ENCODE peak calls at places on chromosomes 5 and 9, in four cellular contexts. D, Y, C and F are unnamed samples. For H3K4me1, the result is how much of the 10 kb centered on the place peaks cover.

GRCh38 chr9:35035851-35036701 is 36.3 kb downstream of the VCP start:
- DNase-seq in D (peak), Y (no peak), C (peak), F (peak)

GRCh38 chr5:87074934-87075541 is 192.6 kb upstream of the RASA1 start:
- DNase-seq in D (no peak), Y (no peak), C (no peak), F (no peak)

GRCh38 chr9:124260769-124261603 is 3.2 kb downstream of the NEK6 start:
- DNase-seq in D (peak), Y (peak), C (peak), F (peak)

GRCh38 chr9:14380061-14380836 is 66.3 kb upstream of the NFIB start:
- DNase-seq in D (peak), Y (no peak), C (no peak), F (no peak)

GRCh38 chr5:97167435-97167834 is 15.6 kb downstream of the RIOK2 start:
- DNase-seq in D (no peak), Y (no peak), C (no peak), F (no peak)

GRCh38 chr5:129509363-129509762 is 49.3 kb downstream of the ADAMTS19 start:
- DNase-seq in D (no peak), Y (no peak), C (no peak), F (no peak)

GRCh38 chr9:81264516-81264915 is 424.8 kb downstream of the TLE1 start:
- DNase-seq in D (peak), Y (no peak), C (peak), F (no peak)

GRCh38 chr5:33370135-33370472 is 70.7 kb upstream of the TARS1 start:
- DNase-seq in D (no peak), Y (no peak), C (peak), F (no peak)

GRCh38 chr9:108074900-108075299 is 585.3 kb upstream of the KLF4 start:
- DNase-seq in D (no peak), Y (no peak), C (no peak), F (no peak)

GRCh38 chr5:113331201-113331551 is 103.6 kb downstream of the TSSK1B start:
- DNase-seq in D (no peak), Y (no peak), C (peak), F (no peak)

GRCh38 chr5:122415481-122416120 is 103.6 kb downstream of the SNCAIP start:
- DNase-seq in D (peak), Y (peak), C (peak), F (peak)

GRCh38 chr9:95048225-95049087 is 269.1 kb downstream of the FANCC start:
- DNase-seq in D (peak), Y (peak), C (no peak), F (peak)

GRCh38 chr9:123377211-123377971 is 21.4 kb downstream of the CRB2 start:
- DNase-seq in D (no peak), Y (no peak), C (no peak), F (no peak)

GRCh38 chr9:107929439-107929838 is 439.9 kb upstream of the KLF4 start:
- DNase-seq in D (no peak), Y (peak), C (peak), F (peak)

GRCh38 chr9:100167912-100168775 is 69.1 kb downstream of the INVS start:
- DNase-seq in D (no peak), Y (no peak), C (peak), F (no peak)

GRCh38 chr9:88998506-88998905 is 7.2 kb downstream of the S1PR3 start:
- DNase-seq in D (peak), Y (no peak), C (no peak), F (no peak)

GRCh38 chr9:131483319-131484050 is 19.2 kb upstream of the POMT1 start:
- DNase-seq in D (no peak), Y (no peak), C (no peak), F (no peak)

GRCh38 chr5:142003266-142003800 is 9.5 kb downstream of the GNPDA1 start:
- DNase-seq in D (no peak), Y (no peak), C (no peak), F (no peak)

GRCh38 chr5:95530441-95530840 is 24.3 kb downstream of the SKIC3 start:
- DNase-seq in D (no peak), Y (no peak), C (peak), F (no peak)

GRCh38 chr5:124315746-124316415 is 430.6 kb downstream of the ZNF608 start:
- DNase-seq in D (no peak), Y (no peak), C (peak), F (no peak)

GRCh38 chr5:88396635-88397285 is 128.1 kb upstream of the TMEM161B start:
- DNase-seq in D (no peak), Y (no peak), C (no peak), F (no peak)

GRCh38 chr9:38017149-38017884 is 51.7 kb downstream of the SHB start:
- DNase-seq in D (no peak), Y (peak), C (peak), F (peak)

GRCh38 chr5:8730194-8730593 is 815.7 kb downstream of the SEMA5A start:
- DNase-seq in D (no peak), Y (no peak), C (peak), F (no peak)

GRCh38 chr9:112020680-112021596 is 124.3 kb downstream of the UGCG start:
- DNase-seq in D (peak), Y (no peak), C (peak), F (no peak)

GRCh38 chr9:104279535-104280215 is 185.6 kb downstream of the SMC2 start:
- DNase-seq in D (peak), Y (no peak), C (no peak), F (no peak)

GRCh38 chr5:90803891-90804290 is 245.3 kb downstream of the ADGRV1 start:
- DNase-seq in D (no peak), Y (no peak), C (no peak), F (no peak)

GRCh38 chr9:93825348-93826115 is 129.6 kb downstream of the BARX1 start:
- DNase-seq in D (no peak), Y (no peak), C (no peak), F (no peak)

GRCh38 chr9:91415290-91415689 is 8.3 kb downstream of the NFIL3 start:
- DNase-seq in D (no peak), Y (no peak), C (no peak), F (no peak)

GRCh38 chr5:139651863-139652787 is 4.0 kb downstream of the CXXC5 start:
- DNase-seq in D (peak), Y (peak), C (peak), F (peak)

GRCh38 chr5:143985832-143986485 is 174.0 kb downstream of the HMHB1 start:
- DNase-seq in D (peak), Y (no peak), C (peak), F (no peak)

GRCh38 chr5:56984445-56984844 is 32.5 kb upstream of the MIER3 start:
- DNase-seq in D (no peak), Y (no peak), C (no peak), F (no peak)

GRCh38 chr5:56100429-56101176 is 105.8 kb upstream of the IL6ST start:
- DNase-seq in D (peak), Y (no peak), C (no peak), F (no peak)

GRCh38 chr5:10145922-10146321 is 103.8 kb downstream of the ATPSCKMT start:
- DNase-seq in D (no peak), Y (no peak), C (peak), F (no peak)

GRCh38 chr5:67014191-67014590 is 182.4 kb downstream of the CD180 start:
- DNase-seq in D (peak), Y (no peak), C (no peak), F (no peak)

GRCh38 chr5:67014957-67015400 is 181.6 kb downstream of the CD180 start:
- DNase-seq in D (peak), Y (no peak), C (no peak), F (no peak)

GRCh38 chr5:67012241-67012640 is 184.4 kb downstream of the CD180 start:
- DNase-seq in D (peak), Y (no peak), C (peak), F (no peak)

GRCh38 chr5:67015577-67016290 is 180.9 kb downstream of the CD180 start:
- DNase-seq in D (peak), Y (no peak), C (peak), F (no peak)

GRCh38 chr5:67013719-67014118 is 182.9 kb downstream of the CD180 start:
- DNase-seq in D (no peak), Y (no peak), C (no peak), F (no peak)
- H3K4me1 ChIP-seq in D (half or more), Y (under half), C (under half), F (under half)

GRCh38 chr5:177362102-177362868 is 4.6 kb downstream of the RGS14 start:
- DNase-seq in D (no peak), Y (no peak), C (no peak), F (peak)
- H3K4me3 ChIP-seq in D (no peak), Y (no peak), C (no peak), F (no peak)

GRCh38 chr5:172720655-172721054 is 50.3 kb downstream of the DUSP1 start:
- DNase-seq in D (no peak), Y (no peak), C (no peak), F (no peak)
- H3K4me1 ChIP-seq in D (under half), Y (under half), C (under half), F (under half)

GRCh38 chr9:129868033-129868395 is 32.8 kb downstream of the USP20 start:
- DNase-seq in D (no peak), Y (no peak), C (no peak), F (no peak)

GRCh38 chr9:129867138-129868032 is 32.1 kb downstream of the USP20 start:
- DNase-seq in D (no peak), Y (no peak), C (no peak), F (no peak)

GRCh38 chr9:129866373-129867137 is 31.3 kb downstream of the USP20 start:
- DNase-seq in D (no peak), Y (no peak), C (no peak), F (no peak)

GRCh38 chr9:129864991-129865647 is 29.9 kb downstream of the USP20 start:
- DNase-seq in D (no peak), Y (no peak), C (no peak), F (no peak)

DNA sequence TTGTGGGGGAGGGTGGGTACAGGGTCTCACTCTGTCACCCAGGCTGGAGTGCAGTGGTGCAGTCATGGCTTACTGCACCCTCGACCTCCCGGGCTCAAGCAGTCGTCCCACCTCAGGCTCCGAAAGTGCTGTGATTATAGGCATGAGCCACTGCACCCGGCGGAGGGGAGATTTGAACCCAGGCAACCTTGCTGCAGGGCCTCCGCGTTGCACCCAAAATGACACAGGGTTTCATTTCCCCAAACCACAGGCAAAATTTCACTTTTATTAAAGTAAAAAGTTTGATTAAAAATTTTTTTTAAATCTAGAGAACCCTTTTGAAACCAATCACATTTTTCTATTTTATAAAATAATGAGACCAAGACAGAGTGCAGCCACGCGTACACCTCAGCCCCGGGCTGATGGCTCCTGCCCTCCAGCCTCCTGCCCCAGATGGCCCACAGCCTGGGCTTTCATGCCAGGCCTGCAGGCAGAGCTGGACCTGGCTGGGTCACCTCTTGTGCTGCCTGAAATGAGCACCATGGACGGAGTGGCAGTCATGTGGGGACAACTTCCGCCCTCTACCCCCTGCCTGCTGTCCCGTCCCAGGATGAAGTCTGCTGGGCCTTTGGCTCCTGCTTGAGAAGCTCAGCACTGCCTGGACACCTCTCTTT is 30.5 kb downstream of the USP20 start:
- DNase-seq in D (no peak), Y (no peak), C (no peak), F (no peak)
- H3K4me3 ChIP-seq in D (no peak), Y (no peak), C (no peak), F (no peak)

DNA sequence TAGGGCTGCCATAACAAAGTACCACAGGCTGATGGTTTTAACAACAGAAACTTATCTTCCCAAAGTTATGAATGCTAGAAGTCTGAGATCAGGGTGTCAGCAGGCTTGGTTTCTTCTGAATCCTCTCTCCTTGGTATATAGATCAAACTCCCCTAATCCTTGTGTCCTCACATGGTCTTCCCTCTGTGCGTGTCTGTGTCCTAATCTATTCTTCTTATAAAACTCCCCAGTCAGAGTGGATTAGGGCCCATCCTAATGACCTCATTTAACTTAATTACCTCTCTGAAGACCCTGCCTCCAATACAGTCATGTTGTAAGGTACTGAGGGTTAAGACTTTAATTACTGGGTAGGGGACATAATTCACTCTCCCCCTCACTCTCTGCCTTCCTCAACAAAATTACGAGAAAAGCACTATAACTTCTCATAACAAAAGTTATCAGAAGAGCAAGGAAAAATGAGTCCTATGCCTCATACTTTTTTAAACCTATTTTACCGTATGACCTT is 68.6 kb downstream of the DPYSL3 start:
- DNase-seq in D (no peak), Y (no peak), C (no peak), F (no peak)
- H3K4me1 ChIP-seq in D (under half), Y (under half), C (under half), F (under half)

GRCh38 chr5:82813951-82814350 is 263.2 kb downstream of the TMEM167A start:
- DNase-seq in D (no peak), Y (no peak), C (no peak), F (no peak)
- H3K4me3 ChIP-seq in D (no peak), Y (no peak), C (no peak), F (no peak)

GRCh38 chr5:5752844-5753243 is 330.4 kb downstream of the ICE1 start:
- DNase-seq in D (no peak), Y (no peak), C (no peak), F (no peak)

GRCh38 chr5:5751496-5751895 is 329.0 kb downstream of the ICE1 start:
- DNase-seq in D (no peak), Y (no peak), C (no peak), F (no peak)

GRCh38 chr5:5755888-5756287 is 333.4 kb downstream of the ICE1 start:
- DNase-seq in D (no peak), Y (no peak), C (no peak), F (no peak)

GRCh38 chr5:5751987-5752386 is 329.5 kb downstream of the ICE1 start:
- DNase-seq in D (no peak), Y (no peak), C (no peak), F (no peak)
- H3K4me1 ChIP-seq in D (under half), Y (under half), C (under half), F (under half)